ENCODE peak calls at places on chromosomes 2 and 18, in ten cellular contexts. F is naive thymus-derived CD4-positive, alpha-beta T cell; S is lower lobe of right lung; Z is prostate gland; C is mammary epithelial cell; K is HCT116; B is Caco-2; A is fibroblast of pulmonary artery; R is thoracic aorta; I is adrenal gland. E is an unnamed sample.

GRCh38 chr18:23812566-23813440 is 123.5 kb downstream of the LAMA3 start:
- DNase-seq in F (no peak), S (no peak), Z (no peak), C (peak), K (peak), B (no peak), A (peak), R (no peak), I (no peak), E (peak)

GRCh38 chr2:85427300-85427699 is 8.8 kb downstream of the SH2D6 start:
- DNase-seq in F (no peak), S (no peak), Z (no peak), C (no peak), K (no peak), B (no peak), A (no peak), R (no peak), I (no peak), E (no peak)

GRCh38 chr2:27903649-27904544 is 13.4 kb downstream of the BABAM2 start:
- DNase-seq in F (no peak), S (no peak), Z (no peak), C (peak), K (peak), B (no peak), A (peak), R (no peak), I (no peak), E (peak)

GRCh38 chr2:39419282-39420223 is 17.5 kb downstream of the MAP4K3 start:
- DNase-seq in F (no peak), S (no peak), Z (no peak), C (no peak), K (no peak), B (no peak), A (no peak), R (no peak), I (no peak), E (no peak)

GRCh38 chr2:47904903-47905453 is 1.3 kb downstream of the FBXO11 start:
- DNase-seq in F (peak), S (peak), Z (peak), C (peak), K (no peak), B (peak), A (no peak), R (no peak), I (peak), E (no peak)

GRCh38 chr18:10142496-10143160 is 228.8 kb downstream of the VAPA start:
- DNase-seq in F (no peak), S (no peak), Z (no peak), C (no peak), K (no peak), B (no peak), A (peak), R (no peak), I (no peak), E (peak)

GRCh38 chr2:126774761-126775160 is 118.8 kb downstream of the GYPC start:
- DNase-seq in F (no peak), S (no peak), Z (no peak), C (no peak), K (no peak), B (no peak), A (no peak), R (no peak), I (no peak), E (no peak)

GRCh38 chr2:240869956-240870875 is 1.6 kb downstream of the AGXT start:
- DNase-seq in F (no peak), S (no peak), Z (no peak), C (no peak), K (no peak), B (no peak), A (no peak), R (no peak), I (no peak), E (no peak)

GRCh38 chr2:77977486-77978063 is 455.4 kb upstream of the LRRTM4 start:
- DNase-seq in F (no peak), S (no peak), Z (no peak), C (no peak), K (no peak), B (no peak), A (no peak), R (no peak), I (no peak), E (no peak)

GRCh38 chr2:217451634-217452033 is 551.2 kb downstream of the TNS1 start:
- DNase-seq in F (no peak), S (no peak), Z (no peak), C (peak), K (no peak), B (no peak), A (no peak), R (no peak), I (peak), E (peak)

GRCh38 chr18:46001074-46001473 is 33.9 kb upstream of the EPG5 start:
- DNase-seq in F (no peak), S (no peak), Z (no peak), C (no peak), K (no peak), B (no peak), A (no peak), R (no peak), I (no peak), E (no peak)

GRCh38 chr2:172726172-172726735 is 9.4 kb upstream of the RAPGEF4 start:
- DNase-seq in F (no peak), S (no peak), Z (no peak), C (no peak), K (no peak), B (peak), A (peak), R (no peak), I (no peak), E (peak)

GRCh38 chr2:212538156-212539144 is at the start of gene ERBB4:
- DNase-seq in F (no peak), S (peak), Z (peak), C (no peak), K (no peak), B (no peak), A (no peak), R (no peak), I (peak), E (no peak)

GRCh38 chr2:30731706-30732105 is 75.5 kb downstream of the CAPN13 start:
- DNase-seq in F (no peak), S (no peak), Z (no peak), C (no peak), K (no peak), B (no peak), A (no peak), R (no peak), I (no peak), E (no peak)

GRCh38 chr2:4381049-4381448 is 677.7 kb downstream of the DCDC2C start:
- DNase-seq in F (no peak), S (no peak), Z (no peak), C (no peak), K (no peak), B (no peak), A (no peak), R (no peak), I (no peak), E (no peak)

GRCh38 chr2:19035238-19035637 is 323.2 kb downstream of the OSR1 start:
- DNase-seq in F (no peak), S (no peak), Z (no peak), C (no peak), K (no peak), B (no peak), A (peak), R (no peak), I (peak), E (peak)

GRCh38 chr18:68769423-68769822 is 28.5 kb upstream of the CCDC102B start:
- DNase-seq in F (no peak), S (no peak), Z (no peak), C (no peak), K (no peak), B (no peak), A (peak), R (no peak), I (no peak), E (no peak)

GRCh38 chr2:241770185-241770935 is 6.3 kb upstream of the GAL3ST2 start:
- DNase-seq in F (no peak), S (no peak), Z (no peak), C (no peak), K (no peak), B (peak), A (no peak), R (no peak), I (no peak), E (no peak)

GRCh38 chr2:24667542-24667941 is 125.6 kb downstream of the PTRHD1 start:
- DNase-seq in F (no peak), S (no peak), Z (no peak), C (no peak), K (no peak), B (no peak), A (no peak), R (no peak), I (no peak), E (no peak)

DNA sequence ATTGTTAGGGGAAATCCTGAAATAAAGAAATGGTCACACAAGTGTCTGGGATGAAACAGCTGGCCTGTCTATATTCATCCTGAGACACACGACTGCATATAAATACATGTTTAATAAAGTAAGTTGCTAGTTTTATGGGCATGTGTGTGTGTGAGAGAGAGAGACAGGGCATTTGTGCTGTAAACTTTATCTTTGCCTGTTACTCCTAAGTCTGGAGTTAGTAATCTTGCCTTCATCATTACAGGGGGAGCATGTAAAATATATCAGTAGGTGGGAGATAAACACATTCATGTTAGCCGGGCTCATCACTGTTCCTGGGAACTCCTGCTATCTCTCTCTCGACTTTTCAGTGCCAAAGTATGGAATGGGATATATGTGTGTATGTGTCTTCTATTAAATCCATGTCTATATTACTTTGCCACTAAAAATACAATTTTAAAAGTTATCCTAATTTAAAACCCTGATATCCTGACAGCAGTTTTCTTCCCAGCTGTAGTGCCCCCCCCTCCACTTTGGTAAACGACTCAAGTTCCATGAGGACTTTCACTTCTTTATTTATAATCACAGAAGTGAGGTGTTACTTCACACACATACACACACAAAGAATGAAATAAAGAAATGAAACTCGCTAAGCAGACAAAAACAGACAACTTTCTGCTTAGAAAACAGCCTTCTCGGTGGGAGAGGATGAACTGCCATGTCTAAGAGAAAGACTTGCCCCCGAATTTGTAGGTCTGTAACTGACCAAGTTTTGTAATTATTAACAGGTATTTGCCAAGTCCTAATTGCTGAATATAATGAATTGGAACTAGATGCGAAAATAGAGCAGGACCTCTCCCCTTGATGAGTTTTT is 949 bp downstream of the ZEB2 start:
- DNase-seq in F (no peak), S (no peak), Z (no peak), C (no peak), K (no peak), B (no peak), A (no peak), R (no peak), I (no peak), E (peak)
- H3K4me3 ChIP-seq in F (peak), S (peak), Z (peak), C (no peak), K (peak), B (no peak), A (peak), R (peak), I (peak), E (peak)

GRCh38 chr18:50285631-50286321 is 1.7 kb downstream of the CXXC1 start:
- DNase-seq in F (no peak), S (no peak), Z (no peak), C (no peak), K (no peak), B (no peak), A (no peak), R (no peak), I (no peak), E (no peak)
- H3K4me3 ChIP-seq in F (no peak), S (no peak), Z (no peak), C (no peak), K (peak), B (no peak), A (peak), R (no peak), I (no peak), E (no peak)

DNA sequence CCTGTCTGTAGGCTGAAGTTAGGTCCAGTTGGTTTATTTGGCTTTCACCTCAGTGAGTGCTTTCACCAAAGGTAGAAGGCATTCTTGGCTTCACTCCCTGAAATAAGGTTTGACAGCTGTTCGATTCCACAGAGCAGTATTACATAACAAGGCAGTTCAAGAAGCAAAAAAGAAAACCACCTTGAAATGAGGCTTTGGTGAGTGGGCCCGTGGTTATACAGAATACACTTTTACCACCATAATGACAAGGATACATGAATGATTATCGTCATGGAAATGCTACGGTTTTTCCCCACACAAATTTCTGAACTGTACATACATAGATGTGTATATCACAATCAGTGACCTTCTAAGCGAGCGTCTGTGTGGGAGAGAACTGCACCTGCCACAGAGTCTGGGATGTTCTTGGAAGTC is 80.0 kb upstream of the CHRNA1 start:
- DNase-seq in F (no peak), S (no peak), Z (no peak), C (no peak), K (no peak), B (no peak), A (no peak), R (no peak), I (no peak), E (no peak)
- H3K4me3 ChIP-seq in F (no peak), S (no peak), Z (no peak), C (no peak), K (no peak), B (no peak), A (no peak), R (no peak), I (no peak), E (no peak)

GRCh38 chr2:11863513-11864328 is 117.3 kb downstream of the LPIN1 start:
- DNase-seq in F (peak), S (peak), Z (peak), C (peak), K (peak), B (peak), A (peak), R (peak), I (peak), E (peak)
- H3K4me3 ChIP-seq in F (peak), S (peak), Z (no peak), C (no peak), K (no peak), B (no peak), A (peak), R (peak), I (no peak), E (peak)

E was measured in astrocyte of the spinal cord.